ENCODE peak calls at places on chromosome X, in eight cellular contexts. K, E, P, V, G, I, F and U are unnamed samples.

GRCh38 chrX:44474410-44474809 is 68.2 kb downstream of the FUNDC1 start:
- DNase-seq in F (no peak), K (no peak), I (no peak), E (no peak), P (peak), G (peak), V (peak), U (no peak)

GRCh38 chrX:101219116-101219839 is at the start of gene DRP2:
- DNase-seq in K (no peak), I (no peak), E (peak), G (no peak), P (peak), V (no peak), F (no peak), U (no peak)

GRCh38 chrX:154370300-154370881 is 4.0 kb downstream of the FLNA start:
- DNase-seq in E (no peak), V (no peak), F (no peak), G (no peak), K (no peak), I (no peak), P (no peak), U (no peak)

GRCh38 chrX:53239474-53239873 is 14.5 kb upstream of the KDM5C start:
- DNase-seq in K (no peak), V (no peak), E (no peak), P (peak), G (no peak), F (peak), I (no peak), U (no peak)

GRCh38 chrX:107823456-107823855 is 2.2 kb upstream of the MID2 start:
- DNase-seq in F (no peak), K (no peak), P (peak), G (peak), V (no peak), E (peak), I (no peak), U (no peak)

GRCh38 chrX:17610788-17611187 is 126.5 kb upstream of the SCML1 start:
- DNase-seq in E (no peak), K (no peak), P (no peak), V (no peak), F (no peak), G (no peak), I (no peak), U (no peak)

GRCh38 chrX:49177338-49177833 is 5.7 kb downstream of the PLP2 start:
- DNase-seq in G (no peak), E (no peak), I (no peak), V (no peak), P (no peak), F (peak), K (no peak), U (no peak)

GRCh38 chrX:152932598-152933175 is 34.8 kb downstream of the ZNF185 start:
- DNase-seq in E (no peak), I (no peak), K (no peak), F (no peak), G (no peak), V (no peak), P (no peak), U (no peak)

GRCh38 chrX:23694606-23695005 is 27.3 kb downstream of the PRDX4 start:
- DNase-seq in I (peak), F (peak), G (peak), K (peak), P (peak), V (no peak), E (peak), U (peak)

GRCh38 chrX:35826503-35826902 is 28.4 kb downstream of the MAGEB16 start:
- DNase-seq in G (no peak), V (no peak), E (no peak), I (no peak), K (no peak), F (no peak), P (no peak), U (peak)

GRCh38 chrX:39855748-39856129 is 242.0 kb downstream of the BCOR start:
- DNase-seq in P (peak), G (no peak), F (peak), I (peak), E (no peak), K (no peak), V (no peak), U (peak)

GRCh38 chrX:47179928-47180255 is 13.7 kb upstream of the UBA1 start:
- DNase-seq in P (no peak), I (no peak), G (no peak), F (no peak), V (no peak), K (no peak), E (no peak), U (no peak)

GRCh38 chrX:55717521-55718497 is at the start of gene RRAGB:
- DNase-seq in V (peak), K (peak), F (peak), I (peak), E (peak), P (peak), G (peak), U (peak)

GRCh38 chrX:82342531-82342930 is 1140.6 kb downstream of the SH3BGRL start:
- DNase-seq in P (no peak), F (no peak), G (no peak), I (no peak), V (no peak), K (no peak), E (no peak), U (no peak)

GRCh38 chrX:129984196-129984962 is 1.9 kb downstream of the BCORL1 start:
- DNase-seq in K (no peak), F (no peak), G (peak), E (no peak), P (no peak), I (no peak), V (no peak), U (peak)

GRCh38 chrX:136063340-136064079 is 78.3 kb downstream of the SLC9A6 start:
- DNase-seq in E (peak), F (peak), P (peak), K (peak), V (no peak), G (no peak), I (no peak), U (peak)

GRCh38 chrX:121641560-121641959 is 594.1 kb downstream of the GLUD2 start:
- DNase-seq in F (no peak), E (peak), G (peak), I (no peak), P (peak), V (no peak), K (no peak), U (no peak)

GRCh38 chrX:38668788-38669187 is 107.4 kb downstream of the TSPAN7 start:
- DNase-seq in V (no peak), G (no peak), F (no peak), P (no peak), K (no peak), I (no peak), E (no peak), U (no peak)

GRCh38 chrX:40107291-40108083 is 9.7 kb upstream of the BCOR start:
- DNase-seq in F (no peak), G (no peak), I (peak), V (no peak), K (no peak), E (no peak), P (no peak), U (peak)

GRCh38 chrX:124341361-124342132 is 4.8 kb upstream of the SH2D1A start:
- DNase-seq in G (no peak), E (no peak), F (no peak), K (no peak), I (no peak), V (no peak), P (no peak), U (no peak)

GRCh38 chrX:105648732-105649131 is 173.6 kb upstream of the NRK start:
- DNase-seq in K (no peak), G (no peak), P (no peak), V (no peak), F (no peak), E (no peak), I (no peak), U (no peak)

GRCh38 chrX:154072192-154072591 is 25.3 kb downstream of the MECP2 start:
- DNase-seq in P (no peak), G (no peak), E (no peak), V (no peak), K (no peak), I (no peak), F (no peak), U (no peak)

DNA sequence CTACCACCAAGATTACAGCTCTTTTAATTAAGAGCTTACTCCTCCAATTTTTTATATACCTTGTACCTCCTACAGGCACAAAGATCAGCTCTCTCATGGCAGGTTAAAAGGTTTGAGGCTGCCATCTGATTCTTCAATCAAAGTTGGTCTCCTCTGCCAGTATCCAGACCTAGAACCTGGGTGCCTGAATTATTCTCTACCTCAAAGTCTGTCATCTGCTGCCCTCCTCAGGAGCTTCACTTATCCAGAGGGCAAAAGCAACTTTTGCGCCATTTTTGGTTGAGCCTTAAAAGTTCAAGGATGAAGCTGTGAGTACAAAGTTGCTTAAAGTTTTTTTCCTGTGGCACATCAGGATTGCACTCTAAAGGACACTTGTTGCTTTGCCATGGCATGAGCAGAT is 343.7 kb upstream of the PPP1R2C start:
- DNase-seq in F (no peak), K (no peak), P (peak), E (no peak), I (no peak), V (no peak), G (no peak), U (no peak)
- TF ChIP-seq CTCF in F (no peak), K (no peak), P (no peak), E (no peak), I (no peak), V (no peak), G (no peak), U (no peak)

GRCh38 chrX:103309860-103310591 is 764 bp downstream of the BEX2 start:
- DNase-seq in I (no peak), G (no peak), K (no peak), E (no peak), V (no peak), P (no peak), F (no peak), U (no peak)
- H3K4me3 ChIP-seq in I (peak), G (no peak), K (peak), E (peak), V (peak), P (no peak), F (no peak), U (peak)

GRCh38 chrX:138711399-138712347 is at the start of gene FGF13:
- DNase-seq in P (peak), V (peak), K (no peak), F (no peak), I (peak), E (peak), G (no peak), U (no peak)
- TF ChIP-seq CTCF in P (no peak), V (no peak), K (peak), F (no peak), I (no peak), E (peak), G (peak), U (no peak)

GRCh38 chrX:281166-281999 is at the start of gene PLCXD1:
- DNase-seq in E (peak), G (no peak), V (no peak), F (peak), P (no peak), K (no peak), I (peak), U (no peak)
- H3K4me3 ChIP-seq in E (peak), G (peak), V (no peak), F (no peak), P (peak), K (peak), I (peak), U (no peak)

GRCh38 chrX:8005678-8006347 is 78.6 kb upstream of the PNPLA4 start:
- DNase-seq in P (no peak), G (no peak), K (no peak), V (no peak), F (no peak), I (no peak), E (no peak), U (no peak)

DNA sequence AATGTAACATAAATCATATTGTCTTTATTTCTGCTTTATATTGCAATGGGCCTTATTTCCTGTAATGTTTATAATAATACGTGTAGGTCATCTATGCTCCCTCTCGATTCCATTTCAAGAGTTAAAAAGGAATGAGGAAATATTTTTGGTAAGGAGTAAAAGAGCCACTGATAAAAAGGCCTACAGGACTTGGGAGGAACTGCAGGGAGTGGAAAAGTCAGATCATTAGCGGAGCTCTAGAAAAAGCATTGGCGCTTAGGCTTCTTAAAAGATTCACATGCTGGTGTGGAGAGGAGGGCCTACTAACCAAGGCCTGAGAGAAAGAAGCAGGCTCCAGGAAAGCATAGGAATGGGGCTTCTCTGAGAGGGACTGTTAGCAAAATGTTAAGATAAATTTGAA is 82.9 kb upstream of the PNPLA4 start:
- DNase-seq in K (no peak), V (no peak), F (no peak), G (no peak), E (no peak), I (no peak), P (no peak), U (no peak)
- TF ChIP-seq CTCF in K (no peak), V (no peak), F (no peak), G (no peak), E (peak), I (no peak), P (no peak), U (no peak)